ENCODE peak calls at places on chromosomes 7 and 10, in ten cellular contexts. I is hepatocyte, G is mammary epithelial cell, E is ovary, D is colonic mucosa, Z is OCI-LY7, H is spleen, U is esophagus muscularis mucosa, X is HCT116, S is transverse colon. F is an unnamed sample. For H3K4me1, the result is how much of the 10 kb centered on the place peaks cover.

GRCh38 chr7:26685636-26686035 is 178.8 kb downstream of the SKAP2 start:
- DNase-seq in X (no peak), G (no peak), D (no peak), S (no peak), E (no peak), H (no peak), I (no peak), Z (no peak), U (no peak), F (no peak)

GRCh38 chr7:4694653-4695335 is 12.7 kb downstream of the FOXK1 start:
- DNase-seq in Z (no peak), G (no peak), S (peak), H (no peak), I (peak), X (no peak), D (no peak), E (peak), U (peak), F (no peak)

GRCh38 chr7:56570968-56571367 is 454.8 kb upstream of the NUPR2 start:
- DNase-seq in D (no peak), S (no peak), E (no peak), H (no peak), G (no peak), Z (no peak), U (no peak), X (no peak), I (no peak), F (no peak)

GRCh38 chr10:14062528-14063260 is 268.0 kb downstream of the FRMD4A start:
- DNase-seq in X (no peak), G (no peak), U (no peak), E (no peak), D (no peak), S (no peak), H (no peak), Z (no peak), I (no peak), F (no peak)

GRCh38 chr10:97991875-97992274 is 38.5 kb downstream of the CRTAC1 start:
- DNase-seq in I (peak), S (no peak), U (no peak), E (no peak), G (peak), Z (no peak), X (no peak), D (no peak), H (no peak), F (peak)

GRCh38 chr7:129875745-129876411 is 76.9 kb downstream of the UBE2H start:
- DNase-seq in U (no peak), E (no peak), G (peak), Z (no peak), D (no peak), H (no peak), S (no peak), X (no peak), I (no peak), F (no peak)

GRCh38 chr10:101438881-101439391 is 85.0 kb downstream of the BTRC start:
- DNase-seq in I (no peak), Z (no peak), D (no peak), U (no peak), H (no peak), G (no peak), X (no peak), S (no peak), E (no peak), F (no peak)

GRCh38 chr10:22453948-22454347 is 108.7 kb downstream of the SPAG6 start:
- DNase-seq in U (no peak), Z (no peak), D (no peak), G (no peak), S (no peak), H (no peak), X (no peak), I (no peak), E (no peak), F (no peak)

GRCh38 chr10:47366731-47367460 is 17.2 kb downstream of the ZNF488 start:
- DNase-seq in E (no peak), H (peak), D (no peak), X (no peak), S (no peak), I (no peak), Z (no peak), U (no peak), G (no peak), F (peak)

GRCh38 chr10:126065751-126066150 is 169.4 kb downstream of the FANK1 start:
- DNase-seq in X (no peak), E (no peak), D (no peak), Z (no peak), U (no peak), G (peak), H (no peak), S (no peak), I (no peak), F (no peak)

GRCh38 chr7:117312593-117312992 is 10.3 kb downstream of the WNT2 start:
- DNase-seq in I (no peak), D (no peak), X (no peak), H (no peak), S (no peak), Z (no peak), U (no peak), G (no peak), E (no peak), F (no peak)

GRCh38 chr7:149831730-149832219 is 6.4 kb upstream of the ZNF862 start:
- DNase-seq in S (no peak), E (no peak), X (no peak), H (no peak), G (no peak), I (no peak), Z (no peak), D (no peak), U (no peak), F (no peak)

GRCh38 chr7:149291036-149291835 is 29.2 kb downstream of the ZNF783 start:
- DNase-seq in H (peak), X (no peak), G (no peak), Z (peak), E (no peak), D (no peak), U (no peak), I (no peak), S (no peak), F (no peak)

GRCh38 chr7:93133020-93133419 is 15.2 kb downstream of the SAMD9L start:
- DNase-seq in Z (no peak), H (no peak), G (no peak), I (no peak), U (no peak), S (no peak), X (no peak), D (no peak), E (no peak), F (no peak)

GRCh38 chr10:103192089-103192450 is 1.0 kb downstream of the NT5C2 start:
- DNase-seq in H (no peak), E (peak), D (no peak), U (no peak), I (peak), G (peak), S (peak), X (no peak), Z (no peak), F (no peak)

GRCh38 chr7:82241371-82241770 is 202.2 kb downstream of the CACNA2D1 start:
- DNase-seq in X (no peak), U (no peak), H (no peak), E (no peak), I (no peak), G (no peak), S (no peak), Z (no peak), D (no peak), F (no peak)

GRCh38 chr10:132374176-132374575 is 22.8 kb upstream of the PWWP2B start:
- DNase-seq in I (no peak), Z (no peak), S (no peak), H (peak), G (no peak), D (no peak), U (no peak), E (peak), X (no peak), F (no peak)

GRCh38 chr10:29714096-29714874 is 79.5 kb upstream of the SVIL start:
- DNase-seq in Z (no peak), E (no peak), U (no peak), D (no peak), X (peak), S (no peak), H (no peak), I (no peak), G (peak), F (no peak)

GRCh38 chr7:151512353-151512752 is 7.3 kb downstream of the RHEB start:
- DNase-seq in Z (no peak), D (no peak), U (no peak), E (no peak), X (no peak), I (no peak), G (no peak), H (no peak), S (no peak), F (no peak)

GRCh38 chr10:27742926-27743735 is 2.5 kb downstream of the MKX start:
- DNase-seq in I (peak), E (peak), D (peak), Z (no peak), H (peak), S (peak), X (no peak), G (peak), U (no peak), F (peak)

GRCh38 chr7:35694784-35695627 is at the start of gene HERPUD2:
- DNase-seq in S (peak), U (peak), H (peak), X (peak), I (peak), Z (peak), E (peak), G (peak), D (peak), F (peak)

GRCh38 chr10:103254113-103254512 is 8.4 kb downstream of the RPEL1 start:
- DNase-seq in S (no peak), U (no peak), H (no peak), X (no peak), G (no peak), D (no peak), Z (no peak), E (no peak), I (no peak), F (no peak)

GRCh38 chr7:99839560-99840011 is 11.8 kb downstream of the CYP3A43 start:
- DNase-seq in I (peak), Z (no peak), X (no peak), G (peak), E (no peak), D (peak), U (no peak), H (no peak), S (peak), F (peak)

GRCh38 chr7:93987297-93987696 is 16.9 kb downstream of the BET1 start:
- DNase-seq in E (no peak), X (no peak), S (no peak), Z (no peak), D (no peak), H (no peak), U (no peak), I (no peak), G (no peak), F (no peak)

GRCh38 chr10:75443362-75443761 is 11.9 kb downstream of the LRMDA start:
- DNase-seq in Z (no peak), S (no peak), G (no peak), I (no peak), U (no peak), X (no peak), E (no peak), H (no peak), D (no peak), F (no peak)

GRCh38 chr10:116815641-116816415 is 33.5 kb upstream of the ENO4 start:
- DNase-seq in H (no peak), I (no peak), G (peak), Z (no peak), S (no peak), X (no peak), D (no peak), U (no peak), E (no peak), F (no peak)

GRCh38 chr7:56007167-56007652 is 42.8 kb downstream of the NIPSNAP2 start:
- DNase-seq in Z (no peak), E (no peak), U (no peak), S (no peak), H (peak), I (peak), X (no peak), D (no peak), G (peak), F (peak)

GRCh38 chr7:102439963-102440795 is 6.8 kb downstream of the ORAI2 start:
- DNase-seq in E (no peak), G (peak), I (peak), S (no peak), D (no peak), Z (no peak), H (no peak), U (no peak), X (peak), F (peak)

GRCh38 chr10:95655571-95656290 is 780 bp downstream of the ALDH18A1 start:
- DNase-seq in G (peak), X (no peak), D (peak), E (no peak), Z (peak), S (peak), U (peak), I (peak), H (no peak), F (no peak)

GRCh38 chr10:131834152-131834810 is 66.5 kb upstream of the PPP2R2D start:
- DNase-seq in U (no peak), H (peak), D (no peak), Z (no peak), E (no peak), I (no peak), X (no peak), S (no peak), G (no peak), F (peak)

GRCh38 chr7:73560035-73560835 is 2.7 kb upstream of the BCL7B start:
- DNase-seq in X (no peak), E (no peak), H (no peak), Z (no peak), G (peak), S (no peak), D (no peak), U (no peak), I (peak), F (no peak)

GRCh38 chr10:110528224-110528997 is 30.7 kb downstream of the DUSP5 start:
- DNase-seq in S (no peak), I (no peak), X (no peak), E (no peak), Z (peak), H (no peak), D (no peak), G (no peak), U (no peak), F (no peak)

GRCh38 chr10:31952066-31952465 is 23.4 kb upstream of the ARHGAP12 start:
- DNase-seq in H (no peak), X (no peak), I (no peak), D (no peak), G (peak), Z (no peak), U (no peak), E (no peak), S (no peak), F (no peak)

GRCh38 chr10:122981066-122981464 is 864 bp downstream of the PSTK start:
- DNase-seq in X (peak), U (no peak), E (no peak), I (peak), Z (peak), G (peak), D (no peak), S (no peak), H (no peak), F (peak)

GRCh38 chr7:26449175-26450165 is 157.8 kb downstream of the SNX10 start:
- DNase-seq in X (no peak), Z (no peak), G (peak), U (no peak), D (no peak), H (no peak), S (no peak), E (no peak), I (no peak), F (no peak)

GRCh38 chr10:69352569-69353264 is 64.0 kb downstream of the TACR2 start:
- DNase-seq in I (no peak), Z (no peak), X (no peak), D (no peak), H (no peak), S (no peak), U (no peak), G (no peak), E (no peak), F (peak)

GRCh38 chr10:127845756-127846155 is 47.0 kb downstream of the CLRN3 start:
- DNase-seq in S (no peak), D (no peak), U (no peak), H (no peak), I (no peak), E (no peak), Z (no peak), G (no peak), X (no peak), F (no peak)

GRCh38 chr7:116565981-116566380 is 41.1 kb downstream of the CAV1 start:
- DNase-seq in G (no peak), D (no peak), Z (no peak), U (no peak), S (no peak), E (no peak), H (no peak), X (no peak), I (no peak), F (no peak)

GRCh38 chr10:93559490-93559889 is 7.0 kb upstream of the FFAR4 start:
- DNase-seq in S (no peak), H (no peak), U (no peak), D (no peak), G (no peak), Z (no peak), E (no peak), X (no peak), I (no peak), F (no peak)

GRCh38 chr10:93550634-93551033 is 15.8 kb upstream of the FFAR4 start:
- DNase-seq in I (no peak), H (no peak), S (no peak), U (no peak), D (peak), Z (no peak), G (no peak), X (no peak), E (no peak), F (peak)

GRCh38 chr10:93552780-93553179 is 13.7 kb upstream of the FFAR4 start:
- DNase-seq in I (no peak), Z (no peak), E (no peak), D (no peak), X (no peak), G (no peak), H (no peak), S (no peak), U (no peak), F (no peak)

GRCh38 chr10:93553501-93554374 is 12.7 kb upstream of the FFAR4 start:
- DNase-seq in S (no peak), X (no peak), U (no peak), D (no peak), Z (no peak), E (no peak), I (no peak), H (no peak), G (no peak), F (no peak)

GRCh38 chr10:93554760-93555432 is 11.6 kb upstream of the FFAR4 start:
- DNase-seq in H (no peak), D (peak), U (no peak), Z (peak), X (peak), E (no peak), G (peak), S (peak), I (peak), F (peak)
- TF ChIP-seq CTCF in H (peak), D (peak), U (peak), Z (peak), X (peak), E (no peak), G (peak), S (peak), I (peak), F (peak)

DNA sequence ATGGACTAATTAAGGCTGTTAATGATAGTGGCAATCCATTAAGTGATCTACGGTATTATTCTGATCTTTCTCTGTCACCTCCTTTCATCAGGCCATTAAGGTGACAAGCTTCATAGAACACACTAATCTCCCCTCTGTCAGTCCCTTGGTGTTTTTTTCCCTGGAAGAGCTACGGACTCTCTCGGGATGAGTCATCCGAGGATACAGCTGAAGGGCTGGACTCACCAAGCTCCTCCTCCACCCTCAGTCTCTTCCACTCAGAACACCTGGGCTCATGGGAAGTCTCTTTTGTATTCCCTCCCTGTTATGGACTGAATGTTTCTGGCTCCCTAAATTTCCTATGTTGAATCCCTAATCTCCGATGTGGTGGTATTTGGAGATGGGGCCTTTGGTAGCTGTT is 69.8 kb upstream of the PLXNA4 start:
- DNase-seq in D (no peak), U (no peak), H (no peak), E (no peak), G (no peak), S (no peak), I (no peak), Z (no peak), X (no peak), F (no peak)
- H3K4me1 ChIP-seq in D (under half), U (under half), H (under half), E (under half), G (under half), S (under half), I (under half), Z (under half), X (under half), F (under half)

GRCh38 chr7:80330434-80330833 is 181.4 kb downstream of the GNAT3 start:
- DNase-seq in Z (no peak), E (no peak), X (no peak), S (no peak), D (no peak), I (no peak), U (no peak), G (no peak), H (no peak), F (no peak)

GRCh38 chr7:80335473-80336232 is 176.2 kb downstream of the GNAT3 start:
- DNase-seq in S (peak), X (no peak), E (no peak), G (no peak), Z (no peak), U (no peak), H (no peak), I (peak), D (peak), F (peak)

GRCh38 chr7:80334185-80334584 is 177.7 kb downstream of the GNAT3 start:
- DNase-seq in I (no peak), S (no peak), U (no peak), X (no peak), G (no peak), E (no peak), Z (no peak), D (peak), H (no peak), F (no peak)

DNA sequence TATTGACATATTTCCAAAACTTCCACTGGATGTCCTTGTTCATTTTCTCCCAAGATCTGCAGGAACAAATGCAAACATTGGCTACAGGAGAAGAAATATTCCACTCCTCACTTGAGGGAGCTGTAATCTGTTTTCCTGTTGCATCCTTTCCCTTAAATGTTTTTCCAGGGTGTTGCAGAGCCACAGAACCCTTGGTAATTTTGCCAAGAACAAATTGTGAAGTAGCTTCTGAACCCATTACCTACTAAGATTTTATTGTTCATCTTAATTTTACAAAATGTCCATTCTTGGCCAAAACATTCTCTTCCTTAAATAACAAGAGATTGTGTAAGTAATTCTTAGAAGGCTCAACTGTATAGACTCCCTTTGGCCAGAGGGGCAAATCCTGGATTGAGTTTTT is 177.0 kb downstream of the GNAT3 start:
- DNase-seq in E (no peak), S (no peak), U (no peak), I (no peak), G (no peak), Z (no peak), D (no peak), H (no peak), X (no peak), F (no peak)
- TF ChIP-seq CTCF in E (no peak), S (no peak), U (no peak), I (no peak), G (no peak), Z (no peak), D (no peak), H (no peak), X (no peak), F (no peak)

GRCh38 chr10:24435374-24435773 is 226.4 kb downstream of the KIAA1217 start:
- DNase-seq in G (peak), D (no peak), Z (no peak), E (no peak), X (no peak), S (no peak), H (no peak), U (no peak), I (no peak), F (no peak)

GRCh38 chr10:24434961-24435360 is 226.0 kb downstream of the KIAA1217 start:
- DNase-seq in U (no peak), H (no peak), G (no peak), D (no peak), Z (no peak), X (no peak), S (no peak), I (no peak), E (no peak), F (no peak)

GRCh38 chr10:24430591-24430990 is 221.7 kb downstream of the KIAA1217 start:
- DNase-seq in S (no peak), Z (no peak), U (no peak), G (no peak), D (no peak), E (no peak), I (no peak), X (no peak), H (no peak), F (no peak)

GRCh38 chr10:24433705-24434104 is 224.8 kb downstream of the KIAA1217 start:
- DNase-seq in E (no peak), H (no peak), G (no peak), U (no peak), Z (no peak), I (no peak), X (no peak), D (no peak), S (no peak), F (no peak)

GRCh38 chr10:24432478-24433416 is 223.8 kb downstream of the KIAA1217 start:
- DNase-seq in X (no peak), U (no peak), D (no peak), I (no peak), Z (no peak), G (peak), S (no peak), H (no peak), E (no peak), F (peak)
- H3K4me1 ChIP-seq in X (under half), U (under half), D (under half), I (under half), Z (under half), G (under half), S (under half), H (under half), E (under half), F (half or more)